ENCODE peak calls at places on chromosomes 5 and 9, in four cellular contexts. N, P, V and D are unnamed samples.

GRCh38 chr9:4986291-4986690 is 1.2 kb downstream of the JAK2 start:
- DNase-seq in P (no peak), N (peak), V (no peak), D (no peak)

GRCh38 chr5:61052870-61053269 is 107.9 kb downstream of the NDUFAF2 start:
- DNase-seq in P (peak), V (no peak), N (peak), D (no peak)

GRCh38 chr5:125785407-125785806 is 637.8 kb upstream of the GRAMD2B start:
- DNase-seq in V (no peak), P (no peak), N (no peak), D (no peak)

GRCh38 chr9:110555971-110556370 is 23.6 kb downstream of the SVEP1 start:
- DNase-seq in V (no peak), P (peak), N (peak), D (peak)

GRCh38 chr5:34834794-34835089 is 4.2 kb upstream of the TTC23L start:
- DNase-seq in N (no peak), V (no peak), P (no peak), D (no peak)

GRCh38 chr9:124206391-124206790 is 51.4 kb upstream of the NEK6 start:
- DNase-seq in N (no peak), V (no peak), P (no peak), D (peak)

GRCh38 chr9:122186301-122186700 is 26.6 kb downstream of the MORN5 start:
- DNase-seq in P (no peak), V (peak), N (no peak), D (no peak)

GRCh38 chr5:56264417-56265025 is 31.4 kb upstream of the ANKRD55 start:
- DNase-seq in V (peak), P (no peak), N (peak), D (peak)

GRCh38 chr9:113454914-113455761 is 8.4 kb upstream of the RGS3 start:
- DNase-seq in P (peak), N (peak), V (peak), D (no peak)

GRCh38 chr5:8600843-8601242 is 731.9 kb downstream of the MTRR start:
- DNase-seq in P (no peak), V (no peak), N (peak), D (no peak)

GRCh38 chr5:130045334-130045733 is 141.1 kb downstream of the CHSY3 start:
- DNase-seq in N (no peak), P (no peak), V (no peak), D (no peak)

GRCh38 chr5:177957241-177957640 is 38.8 kb downstream of the PROP1 start:
- DNase-seq in P (no peak), V (no peak), N (no peak), D (no peak)
- H3K4me3 ChIP-seq in P (no peak), V (no peak), N (no peak), D (no peak)

GRCh38 chr5:107385701-107386100 is 285.0 kb downstream of the EFNA5 start:
- DNase-seq in P (no peak), N (no peak), V (no peak), D (no peak)

GRCh38 chr5:107389769-107390168 is 281.0 kb downstream of the EFNA5 start:
- DNase-seq in N (no peak), P (no peak), V (no peak), D (no peak)

GRCh38 chr5:107388111-107388861 is 282.5 kb downstream of the EFNA5 start:
- DNase-seq in V (peak), N (peak), P (peak), D (no peak)

GRCh38 chr5:107391787-107392186 is 278.9 kb downstream of the EFNA5 start:
- DNase-seq in N (no peak), P (no peak), V (no peak), D (no peak)

GRCh38 chr5:107389130-107389553 is 281.6 kb downstream of the EFNA5 start:
- DNase-seq in N (peak), V (no peak), P (peak), D (no peak)
- H3K4me3 ChIP-seq in N (no peak), V (no peak), P (no peak), D (no peak)

DNA sequence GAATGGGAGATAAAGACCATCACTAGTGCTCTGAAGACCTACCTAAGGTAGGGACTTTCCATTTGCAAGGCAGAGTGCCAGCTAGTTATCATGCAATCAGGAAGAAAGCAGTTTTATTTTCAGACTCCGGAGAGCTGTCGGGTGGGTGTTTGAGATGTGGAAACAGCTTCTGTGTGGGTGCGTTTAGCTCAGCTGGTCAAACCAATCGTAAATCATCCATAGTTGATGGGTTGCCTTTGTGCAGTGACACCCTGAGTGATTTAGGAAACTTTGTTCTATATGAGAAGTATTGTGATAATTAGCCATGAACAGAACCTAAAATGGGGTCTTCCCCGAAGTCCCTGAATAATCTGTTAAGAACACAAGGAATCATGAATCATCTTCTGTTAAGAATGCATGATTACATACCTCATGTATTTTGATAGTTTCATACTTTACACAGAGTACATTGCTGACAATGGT is 284.3 kb downstream of the ARHGAP26 start:
- DNase-seq in N (no peak), V (no peak), P (no peak), D (no peak)
- H3K4me3 ChIP-seq in N (no peak), V (no peak), P (no peak), D (no peak)

GRCh38 chr5:42950466-42951168 is 89.5 kb downstream of the ANXA2R start:
- DNase-seq in V (peak), N (peak), P (peak), D (peak)

GRCh38 chr5:42949348-42950090 is 90.6 kb downstream of the ANXA2R start:
- DNase-seq in N (peak), P (peak), V (peak), D (no peak)

GRCh38 chr5:42951169-42951846 is 88.8 kb downstream of the ANXA2R start:
- DNase-seq in V (peak), P (no peak), N (peak), D (peak)

GRCh38 chr5:42950091-42950465 is 90.0 kb downstream of the ANXA2R start:
- DNase-seq in N (no peak), V (no peak), P (no peak), D (no peak)

GRCh38 chr5:42948961-42949347 is 91.2 kb downstream of the ANXA2R start:
- DNase-seq in P (no peak), N (no peak), V (no peak), D (no peak)
- H3K4me3 ChIP-seq in P (peak), N (peak), V (no peak), D (peak)

GRCh38 chr9:24738421-24738961 is 192.8 kb upstream of the IZUMO3 start:
- DNase-seq in N (no peak), V (no peak), P (no peak), D (no peak)
- H3K4me3 ChIP-seq in N (no peak), V (no peak), P (no peak), D (no peak)

DNA sequence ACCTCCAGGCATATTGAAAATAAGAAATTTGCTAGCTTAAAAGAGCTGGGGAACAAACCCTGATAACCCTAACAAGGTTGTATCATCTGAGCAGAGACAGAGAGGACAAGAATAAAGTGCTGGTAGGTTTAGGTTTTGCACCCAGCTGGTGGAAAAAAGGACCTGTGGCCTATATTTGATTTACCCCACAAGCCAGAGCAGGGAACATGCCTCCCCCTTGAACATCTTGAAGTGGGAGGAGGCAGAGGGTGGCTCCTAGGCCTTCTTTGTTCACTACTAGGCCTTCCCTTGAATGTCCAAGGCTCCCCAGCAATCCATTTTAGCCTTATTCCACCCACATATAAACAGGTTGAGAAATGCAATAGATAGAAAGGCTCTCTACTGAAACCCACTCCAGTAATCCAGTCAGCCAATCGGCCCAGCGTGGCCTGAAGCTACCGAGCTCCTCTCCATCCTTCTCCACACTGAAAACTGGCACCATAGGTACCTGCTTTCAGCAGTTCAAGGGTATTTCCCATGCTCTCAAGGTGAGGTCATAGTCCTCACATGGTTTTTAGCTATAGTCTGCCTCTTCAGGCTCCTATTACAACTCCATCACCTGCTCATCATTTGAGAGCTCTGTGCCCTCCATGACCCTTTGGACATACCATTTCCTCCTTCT is 12.0 kb downstream of the FNBP1 start:
- DNase-seq in P (no peak), N (no peak), V (no peak), D (no peak)
- H3K4me3 ChIP-seq in P (no peak), N (no peak), V (no peak), D (no peak)

GRCh38 chr5:141172381-141173204 is at the start of gene PCDHB7:
- DNase-seq in N (peak), P (peak), V (peak), D (no peak)
- H3K4me3 ChIP-seq in N (no peak), P (no peak), V (no peak), D (no peak)

GRCh38 chr5:157172408-157172807 is 6.3 kb upstream of the GARIN3 start:
- DNase-seq in N (no peak), P (no peak), V (no peak), D (no peak)
- H3K4me3 ChIP-seq in N (no peak), P (no peak), V (no peak), D (no peak)

GRCh38 chr9:130881516-130881915 is 15.1 kb downstream of the QRFP start:
- DNase-seq in P (no peak), N (no peak), V (no peak), D (no peak)

GRCh38 chr9:130878295-130878694 is 18.3 kb downstream of the QRFP start:
- DNase-seq in N (no peak), P (no peak), V (no peak), D (no peak)

GRCh38 chr9:130879863-130880411 is 16.7 kb downstream of the QRFP start:
- DNase-seq in V (no peak), P (no peak), N (no peak), D (peak)

GRCh38 chr9:130882696-130883225 is 13.9 kb downstream of the QRFP start:
- DNase-seq in P (no peak), N (no peak), V (no peak), D (no peak)

DNA sequence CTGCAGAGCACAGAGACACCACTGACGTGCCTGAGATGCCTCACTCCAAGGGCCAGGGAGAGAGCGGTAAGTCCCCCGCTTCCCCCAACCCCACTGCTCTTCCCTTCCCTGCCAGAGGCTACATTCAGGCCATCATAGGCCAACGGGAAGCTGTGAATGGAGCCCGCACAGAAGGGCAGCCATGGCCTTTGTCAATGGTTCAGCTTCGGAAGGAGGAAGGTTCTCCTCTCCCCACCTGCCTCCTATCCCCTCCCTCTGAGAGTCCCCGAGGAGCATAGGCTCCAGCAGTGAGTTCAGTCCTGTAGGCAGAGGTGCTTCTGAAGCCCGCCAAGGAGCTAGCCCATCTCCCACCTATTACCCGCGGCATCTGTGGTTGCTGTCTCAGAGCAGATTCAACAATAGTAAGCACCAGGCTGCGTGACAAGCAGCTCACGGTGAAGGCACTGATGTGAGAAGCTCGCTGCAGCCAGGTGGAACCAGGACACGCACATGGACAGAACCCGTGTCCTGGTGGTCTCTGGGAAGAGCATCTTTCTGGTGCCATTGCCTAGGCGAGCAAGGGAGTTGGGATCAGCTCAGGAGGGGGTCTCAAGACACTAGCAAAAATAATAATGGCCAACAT is 15.9 kb downstream of the QRFP start:
- DNase-seq in V (no peak), N (no peak), P (no peak), D (no peak)
- H3K4me3 ChIP-seq in V (no peak), N (no peak), P (no peak), D (no peak)